ENCODE peak calls at places on chromosomes 3 and 15, in five cellular contexts. H is left cardiac atrium; I is stimulated activated CD8-positive, alpha-beta memory T cell treated with anti-CD3 and anti-CD28 coated beads, Interleukin-15, amount 100 ng/mL, for 1 hour; B is ELF-1; Y is psoas muscle. Q is an unnamed sample.
A peak's percentile ranks its signal among the peaks of the same experiment; 100 is the strongest.

GRCh38 chr3:50581459-50581842 is 12.1 kb downstream of the HEMK1 start:
- DNase-seq in Y (peak; percentile 90), I (no peak), H (no peak), B (no peak), Q (no peak)

GRCh38 chr3:60076307-60076706 is 1026.5 kb upstream of the CFAP20DC start:
- DNase-seq in B (no peak), Y (no peak), H (no peak), I (no peak), Q (no peak)

GRCh38 chr3:50275160-50275995 is 3.5 kb upstream of the LSMEM2 start:
- DNase-seq in I (no peak), H (no peak), Y (no peak), B (peak; percentile 69), Q (no peak)

GRCh38 chr15:66866651-66867050 is 164.6 kb downstream of the SMAD6 start:
- DNase-seq in B (no peak), H (no peak), Y (no peak), I (no peak), Q (no peak)

GRCh38 chr3:159667261-159667660 is 321.4 kb upstream of the IL12A start:
- DNase-seq in I (no peak), Y (no peak), H (no peak), B (no peak), Q (no peak)

GRCh38 chr3:152657002-152657400 is 177.9 kb upstream of the P2RY1 start:
- DNase-seq in B (peak; percentile 81), H (no peak), Y (no peak), I (no peak), Q (no peak)

GRCh38 chr3:134150476-134150875 is 100.2 kb downstream of the RYK start:
- DNase-seq in I (no peak), Y (no peak), H (peak; percentile 33), B (no peak), Q (no peak)

GRCh38 chr15:92503889-92504288 is 110.2 kb downstream of the ST8SIA2 start:
- DNase-seq in H (no peak), I (no peak), Y (no peak), B (peak; percentile 40), Q (no peak)

GRCh38 chr3:36397856-36398255 is 17.6 kb downstream of the STAC start:
- DNase-seq in Y (no peak), B (no peak), I (no peak), H (no peak), Q (no peak)

Q was measured in body of pancreas.